ENCODE peak calls at places on chromosomes 2 and 18, in six cellular contexts. X is GM13976; Z is stimulated activated naive CD4-positive, alpha-beta T cell; V is upper lobe of left lung; U is SW480; M is upper lobe of right lung. R is an unnamed sample.

GRCh38 chr2:45652090-45653050 is 895 bp downstream of the PRKCE start:
- DNase-seq in X (peak; percentile 42), Z (peak; percentile 20), V (peak; percentile 80), U (no peak), M (peak; percentile 80), R (peak; percentile 28)

GRCh38 chr2:236858661-236859060 is 227.0 kb upstream of the COPS8 start:
- DNase-seq in X (no peak), Z (no peak), V (no peak), U (no peak), M (no peak), R (no peak)

GRCh38 chr2:190881074-190881479 is 456 bp downstream of the GLS start:
- DNase-seq in X (no peak), Z (no peak), V (no peak), U (no peak), M (no peak), R (no peak)

GRCh38 chr2:105473011-105473410 is 74.2 kb upstream of the FHL2 start:
- DNase-seq in X (no peak), Z (no peak), V (no peak), U (no peak), M (no peak), R (no peak)

GRCh38 chr2:121530210-121530562 is 494 bp upstream of the RNU4ATAC start:
- DNase-seq in X (peak; percentile 83), Z (no peak), V (no peak), U (peak; percentile 80), M (peak; percentile 89), R (no peak)

GRCh38 chr2:238287702-238288649 is at the start of gene PER2:
- DNase-seq in X (peak; percentile 60), Z (peak; percentile 18), V (no peak), U (peak; percentile 54), M (peak; percentile 85), R (peak; percentile 10)

GRCh38 chr2:43082111-43082877 is 144.1 kb downstream of the ZFP36L2 start:
- DNase-seq in X (no peak), Z (no peak), V (peak; percentile 76), U (no peak), M (no peak), R (no peak)

GRCh38 chr2:42089340-42089925 is 41.6 kb downstream of the PKDCC start:
- DNase-seq in X (peak; percentile 81), Z (peak; percentile 18), V (peak; percentile 86), U (no peak), M (peak; percentile 86), R (peak; percentile 62)

GRCh38 chr2:206783718-206784117 is 18.3 kb downstream of the FASTKD2 start:
- DNase-seq in X (no peak), Z (no peak), V (no peak), U (no peak), M (no peak), R (no peak)

GRCh38 chr2:212034841-212035585 is 503.6 kb downstream of the ERBB4 start:
- DNase-seq in X (no peak), Z (no peak), V (no peak), U (no peak), M (no peak), R (no peak)

GRCh38 chr2:99692785-99693184 is 203.0 kb upstream of the REV1 start:
- DNase-seq in X (no peak), Z (no peak), V (no peak), U (peak; percentile 33), M (no peak), R (no peak)

GRCh38 chr2:133986076-133986837 is 267.6 kb upstream of the MGAT5 start:
- DNase-seq in X (no peak), Z (no peak), V (no peak), U (peak; percentile 6), M (no peak), R (no peak)

GRCh38 chr2:204024503-204024902 is 87.9 kb downstream of the ICOS start:
- DNase-seq in X (no peak), Z (no peak), V (no peak), U (peak; percentile 42), M (no peak), R (no peak)

GRCh38 chr2:236507393-236508085 is 62.1 kb upstream of the ACKR3 start:
- DNase-seq in X (peak; percentile 79), Z (peak; percentile 49), V (peak; percentile 90), U (no peak), M (peak; percentile 90), R (peak; percentile 70)

GRCh38 chr2:64766841-64767669 is 113.3 kb upstream of the SERTAD2 start:
- DNase-seq in X (peak; percentile 49), Z (peak; percentile 44), V (no peak), U (no peak), M (no peak), R (no peak)

GRCh38 chr18:55322176-55322735 is 265.7 kb downstream of the TCF4 start:
- DNase-seq in X (peak; percentile 75), Z (no peak), V (peak; percentile 92), U (no peak), M (peak; percentile 78), R (no peak)